ENCODE peak calls at places on chromosome 1, in seven cellular contexts. N is ovary; C is head of caudate nucleus; Z is effector memory CD8-positive, alpha-beta T cell; Q is CD8-positive, alpha-beta T cell; F is heart left ventricle; W is HuH-7.5. O is an unnamed sample.
A peak's percentile ranks its signal among the peaks of the same experiment; 100 is the strongest.

GRCh38 chr1:10494754-10495474 is 20.2 kb downstream of the PEX14 start:
- DNase-seq in N (peak; percentile 66), C (peak; percentile 67), Z (peak; percentile 86), Q (peak; percentile 85), F (peak; percentile 53), W (peak; percentile 66), O (peak; percentile 59)

GRCh38 chr1:59332983-59333382 is 36.1 kb downstream of the FGGY start:
- DNase-seq in N (no peak), C (no peak), Z (no peak), Q (no peak), F (no peak), W (no peak), O (no peak)

GRCh38 chr1:188140958-188141357 is 1312.2 kb downstream of the PLA2G4A start:
- DNase-seq in N (no peak), C (no peak), Z (no peak), Q (no peak), F (no peak), W (no peak), O (no peak)

GRCh38 chr1:234240680-234241079 is 132.6 kb upstream of the COA6 start:
- DNase-seq in N (no peak), C (no peak), Z (no peak), Q (no peak), F (no peak), W (no peak), O (no peak)

GRCh38 chr1:44786138-44786840 is 1.7 kb downstream of the BEST4 start:
- DNase-seq in N (peak; percentile 84), C (no peak), Z (peak; percentile 83), Q (peak; percentile 74), F (peak; percentile 64), W (peak; percentile 80), O (peak; percentile 69)

GRCh38 chr1:24896176-24896575 is 33.9 kb downstream of the RUNX3 start:
- DNase-seq in N (no peak), C (no peak), Z (no peak), Q (peak; percentile 9), F (no peak), W (no peak), O (no peak)

GRCh38 chr1:180098242-180098995 is 56.2 kb upstream of the QSOX1 start:
- DNase-seq in N (no peak), C (no peak), Z (no peak), Q (no peak), F (no peak), W (no peak), O (no peak)

GRCh38 chr1:237713886-237714285 is 176.8 kb downstream of the ZP4 start:
- DNase-seq in N (no peak), C (no peak), Z (no peak), Q (no peak), F (no peak), W (no peak), O (no peak)

GRCh38 chr1:185857447-185857846 is 123.3 kb downstream of the HMCN1 start:
- DNase-seq in N (no peak), C (no peak), Z (no peak), Q (no peak), F (no peak), W (no peak), O (no peak)

GRCh38 chr1:198588845-198589244 is 48.4 kb upstream of the ATP6V1G3 start:
- DNase-seq in N (no peak), C (no peak), Z (no peak), Q (no peak), F (no peak), W (no peak), O (no peak)

GRCh38 chr1:160127865-160128523 is 12.4 kb downstream of the ATP1A2 start:
- DNase-seq in N (no peak), C (no peak), Z (no peak), Q (no peak), F (no peak), W (no peak), O (no peak)

GRCh38 chr1:22471610-22472009 is 20.0 kb downstream of the ZBTB40 start:
- DNase-seq in N (no peak), C (no peak), Z (no peak), Q (no peak), F (no peak), W (no peak), O (no peak)

GRCh38 chr1:17948594-17948993 is 159.0 kb upstream of the IGSF21 start:
- DNase-seq in N (no peak), C (no peak), Z (no peak), Q (no peak), F (no peak), W (no peak), O (no peak)

GRCh38 chr1:162189345-162189744 is 119.9 kb downstream of the NOS1AP start:
- DNase-seq in N (no peak), C (no peak), Z (no peak), Q (no peak), F (no peak), W (no peak), O (no peak)

O was measured in T follicular helper cell.